ENCODE peak calls at places on chromosomes 7 and 10, in four cellular contexts. One of them, this sample, is unnamed.

GRCh38 chr10:82949816-82950575 is 1075.0 kb downstream of the NRG3 start:
- DNase-seq in heart left ventricle: no peak
- DNase-seq in hepatocyte: no peak
- DNase-seq in tibial artery: no peak
- DNase-seq in this sample: no peak

GRCh38 chr7:23594879-23595604 is 2.1 kb upstream of the CCDC126 start:
- DNase-seq in hepatocyte: no peak
- DNase-seq in tibial artery: no peak
- DNase-seq in heart left ventricle: no peak
- DNase-seq in this sample: peak; percentile 69

GRCh38 chr10:61923210-61924024 is 21.9 kb downstream of the ARID5B start:
- DNase-seq in hepatocyte: no peak
- DNase-seq in tibial artery: no peak
- DNase-seq in heart left ventricle: no peak
- DNase-seq in this sample: no peak

GRCh38 chr7:45108863-45109262 is 2.6 kb downstream of the TBRG4 start:
- DNase-seq in heart left ventricle: no peak
- DNase-seq in hepatocyte: no peak
- DNase-seq in tibial artery: no peak
- DNase-seq in this sample: no peak

GRCh38 chr10:95818663-95819062 is 62.7 kb downstream of the ENTPD1 start:
- DNase-seq in hepatocyte: no peak
- DNase-seq in heart left ventricle: no peak
- DNase-seq in tibial artery: no peak
- DNase-seq in this sample: peak; percentile 37

GRCh38 chr10:484925-485661 is 204.4 kb downstream of the DIP2C start:
- DNase-seq in tibial artery: no peak
- DNase-seq in heart left ventricle: no peak
- DNase-seq in hepatocyte: no peak
- DNase-seq in this sample: peak; percentile 7

GRCh38 chr7:5324961-5325360 is 42.2 kb downstream of the SLC29A4 start:
- DNase-seq in tibial artery: no peak
- DNase-seq in heart left ventricle: no peak
- DNase-seq in hepatocyte: no peak
- DNase-seq in this sample: no peak

GRCh38 chr7:116910367-116910766 is 42.9 kb upstream of the ST7 start:
- DNase-seq in tibial artery: no peak
- DNase-seq in hepatocyte: no peak
- DNase-seq in heart left ventricle: no peak
- DNase-seq in this sample: no peak

GRCh38 chr7:88689821-88690220 is 69.7 kb upstream of the ZNF804B start:
- DNase-seq in tibial artery: no peak
- DNase-seq in hepatocyte: no peak
- DNase-seq in heart left ventricle: no peak
- DNase-seq in this sample: no peak

GRCh38 chr7:121485457-121486243 is 89.5 kb upstream of the FAM3C start:
- DNase-seq in heart left ventricle: no peak
- DNase-seq in tibial artery: no peak
- DNase-seq in hepatocyte: no peak
- DNase-seq in this sample: no peak

GRCh38 chr10:50393784-50394183 is 142.5 kb upstream of the ASAH2 start:
- DNase-seq in hepatocyte: peak; percentile 71
- DNase-seq in tibial artery: no peak
- DNase-seq in heart left ventricle: no peak
- DNase-seq in this sample: peak; percentile 44

GRCh38 chr7:158479021-158479679 is 108.5 kb downstream of the PTPRN2 start:
- DNase-seq in hepatocyte: no peak
- DNase-seq in tibial artery: no peak
- DNase-seq in heart left ventricle: no peak
- DNase-seq in this sample: no peak

GRCh38 chr7:114460021-114460420 is 45.4 kb downstream of the FOXP2 start:
- DNase-seq in tibial artery: no peak
- DNase-seq in heart left ventricle: no peak
- DNase-seq in hepatocyte: no peak
- DNase-seq in this sample: no peak

GRCh38 chr10:68560201-68560915 is at the start of gene TET1:
- DNase-seq in tibial artery: peak; percentile 28
- DNase-seq in heart left ventricle: peak; percentile 30
- DNase-seq in hepatocyte: peak; percentile 75
- DNase-seq in this sample: no peak

GRCh38 chr7:115678049-115678982 is 352.2 kb downstream of the TFEC start:
- DNase-seq in hepatocyte: peak; percentile 30
- DNase-seq in tibial artery: no peak
- DNase-seq in heart left ventricle: no peak
- DNase-seq in this sample: no peak

GRCh38 chr10:48943096-48943495 is 3.5 kb upstream of the LRRC18 start:
- DNase-seq in tibial artery: no peak
- DNase-seq in hepatocyte: no peak
- DNase-seq in heart left ventricle: no peak
- DNase-seq in this sample: no peak

GRCh38 chr7:156470399-156471320 is 169.9 kb upstream of the RNF32 start:
- DNase-seq in heart left ventricle: no peak
- DNase-seq in tibial artery: no peak
- DNase-seq in hepatocyte: no peak
- DNase-seq in this sample: no peak

GRCh38 chr7:45389073-45389872 is 184.9 kb upstream of the ADCY1 start:
- DNase-seq in hepatocyte: no peak
- DNase-seq in tibial artery: no peak
- DNase-seq in heart left ventricle: no peak
- DNase-seq in this sample: no peak

GRCh38 chr7:114414151-114415053 is at the start of gene FOXP2:
- DNase-seq in heart left ventricle: no peak
- DNase-seq in hepatocyte: no peak
- DNase-seq in tibial artery: no peak
- DNase-seq in this sample: no peak

GRCh38 chr10:74056081-74056818 is 58.3 kb downstream of the VCL start:
- DNase-seq in tibial artery: no peak
- DNase-seq in heart left ventricle: no peak
- DNase-seq in hepatocyte: no peak
- DNase-seq in this sample: peak; percentile 77

GRCh38 chr7:47944536-47945260 is 3.6 kb downstream of the PKD1L1 start:
- DNase-seq in tibial artery: no peak
- DNase-seq in hepatocyte: no peak
- DNase-seq in heart left ventricle: no peak
- DNase-seq in this sample: no peak

GRCh38 chr7:99473315-99473596 is 566 bp downstream of the ZNF789 start:
- DNase-seq in heart left ventricle: no peak
- DNase-seq in tibial artery: no peak
- DNase-seq in hepatocyte: peak; percentile 53
- DNase-seq in this sample: peak; percentile 82

GRCh38 chr10:79938728-79939380 is 10.1 kb downstream of the SFTPD start:
- DNase-seq in hepatocyte: no peak
- DNase-seq in heart left ventricle: peak; percentile 54
- DNase-seq in tibial artery: peak; percentile 63
- DNase-seq in this sample: no peak

GRCh38 chr7:134108803-134109202 is 18.3 kb upstream of the LRGUK start:
- DNase-seq in tibial artery: no peak
- DNase-seq in heart left ventricle: no peak
- DNase-seq in hepatocyte: no peak
- DNase-seq in this sample: no peak

GRCh38 chr7:16078076-16078952 is 343.0 kb downstream of the CRPPA start:
- DNase-seq in tibial artery: no peak
- DNase-seq in hepatocyte: peak; percentile 76
- DNase-seq in heart left ventricle: peak; percentile 45
- DNase-seq in this sample: peak; percentile 38

GRCh38 chr7:20217193-20217948 is at the start of gene MACC1:
- DNase-seq in hepatocyte: peak; percentile 86
- DNase-seq in heart left ventricle: peak; percentile 8
- DNase-seq in tibial artery: no peak
- DNase-seq in this sample: peak; percentile 73

GRCh38 chr7:130923930-130924329 is 189.9 kb upstream of the KLF14 start:
- DNase-seq in hepatocyte: no peak
- DNase-seq in heart left ventricle: no peak
- DNase-seq in tibial artery: no peak
- DNase-seq in this sample: no peak

GRCh38 chr7:104160375-104160774 is 47.4 kb downstream of the ORC5 start:
- DNase-seq in hepatocyte: peak; percentile 17
- DNase-seq in tibial artery: no peak
- DNase-seq in heart left ventricle: no peak
- DNase-seq in this sample: no peak

GRCh38 chr10:35331894-35332640 is 4.2 kb upstream of the CCNY start:
- DNase-seq in heart left ventricle: no peak
- DNase-seq in hepatocyte: peak; percentile 72
- DNase-seq in tibial artery: no peak
- DNase-seq in this sample: peak; percentile 80

GRCh38 chr7:133871757-133872156 is 255.4 kb upstream of the LRGUK start:
- DNase-seq in heart left ventricle: no peak
- DNase-seq in tibial artery: no peak
- DNase-seq in hepatocyte: no peak
- DNase-seq in this sample: no peak

GRCh38 chr7:8291742-8292141 is 29.8 kb upstream of the ICA1 start:
- DNase-seq in heart left ventricle: no peak
- DNase-seq in tibial artery: no peak
- DNase-seq in hepatocyte: no peak
- DNase-seq in this sample: no peak

GRCh38 chr7:112646787-112647186 is 143.4 kb downstream of the TMEM168 start:
- DNase-seq in hepatocyte: no peak
- DNase-seq in heart left ventricle: no peak
- DNase-seq in tibial artery: no peak
- DNase-seq in this sample: no peak

GRCh38 chr7:142776206-142776844 is 5.6 kb downstream of the PRSS2 start:
- DNase-seq in heart left ventricle: no peak
- DNase-seq in hepatocyte: no peak
- DNase-seq in tibial artery: no peak
- DNase-seq in this sample: no peak

GRCh38 chr7:82404094-82404493 is 39.5 kb downstream of the CACNA2D1 start:
- DNase-seq in tibial artery: no peak
- DNase-seq in heart left ventricle: no peak
- DNase-seq in hepatocyte: no peak
- DNase-seq in this sample: no peak

GRCh38 chr7:82406937-82407336 is 36.6 kb downstream of the CACNA2D1 start:
- DNase-seq in hepatocyte: no peak
- DNase-seq in heart left ventricle: no peak
- DNase-seq in tibial artery: no peak
- DNase-seq in this sample: no peak

GRCh38 chr7:82405291-82405690 is 38.3 kb downstream of the CACNA2D1 start:
- DNase-seq in hepatocyte: no peak
- DNase-seq in tibial artery: no peak
- DNase-seq in heart left ventricle: no peak
- DNase-seq in this sample: no peak

GRCh38 chr7:82410461-82410860 is 33.1 kb downstream of the CACNA2D1 start:
- DNase-seq in heart left ventricle: peak; percentile 69
- DNase-seq in tibial artery: no peak
- DNase-seq in hepatocyte: no peak
- DNase-seq in this sample: no peak

DNA sequence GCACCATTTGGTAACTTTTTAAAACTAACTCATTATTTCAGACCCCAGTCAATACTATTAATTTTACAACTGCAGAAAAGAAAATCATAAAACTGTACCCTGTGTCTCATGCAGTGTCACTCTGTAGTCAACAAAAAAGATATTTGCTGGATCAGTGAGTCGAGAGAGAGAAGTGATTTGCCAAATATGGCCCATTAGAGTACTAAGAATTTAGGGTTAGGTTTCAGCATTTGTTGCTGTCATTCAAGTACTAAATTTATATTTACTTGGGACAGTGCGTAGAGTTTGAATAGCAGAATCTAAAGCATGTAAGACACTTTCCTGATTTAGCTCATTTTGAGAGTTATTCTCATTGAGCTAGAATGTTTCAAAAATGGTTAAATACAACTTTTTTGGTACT is 38.9 kb downstream of the CACNA2D1 start:
- DNase-seq in tibial artery: no peak
- DNase-seq in heart left ventricle: no peak
- DNase-seq in hepatocyte: no peak
- DNase-seq in this sample: no peak
- H3K27ac ChIP-seq in tibial artery: no peak overlapping the region
- H3K27ac ChIP-seq in heart left ventricle: peak overlapping the region; percentile 1
- H3K27ac ChIP-seq in hepatocyte: no peak overlapping the region
- H3K27ac ChIP-seq in this sample: no peak overlapping the region

DNA sequence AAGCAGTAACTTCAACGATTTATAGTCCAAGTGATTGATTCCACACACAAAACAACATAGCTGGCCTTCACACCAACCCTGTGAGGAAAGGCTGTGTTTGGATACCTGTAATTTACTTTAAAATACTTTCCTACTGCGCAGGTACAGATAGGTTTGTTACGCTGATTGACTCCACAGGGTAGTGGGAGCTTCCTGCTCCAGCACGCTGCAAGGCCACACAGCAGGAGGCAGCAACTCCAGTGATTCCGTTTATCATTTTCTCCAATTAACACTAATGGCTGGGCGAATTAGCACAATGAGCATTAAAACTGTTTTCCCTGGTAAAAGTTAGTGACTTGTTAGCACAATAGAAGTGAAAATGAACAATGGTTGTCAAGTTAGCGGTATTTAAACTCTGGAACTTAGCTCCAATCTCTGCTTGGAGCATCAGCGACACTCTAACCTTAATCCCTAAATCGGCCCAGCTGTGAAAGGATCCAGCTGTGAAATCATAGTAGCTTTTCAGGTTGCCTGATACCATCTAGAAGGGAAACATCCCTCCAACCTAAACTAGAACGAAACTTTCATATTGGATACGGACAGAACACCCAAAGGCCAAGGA is 945 bp downstream of the DCLRE1C start:
- DNase-seq in tibial artery: no peak
- DNase-seq in heart left ventricle: no peak
- DNase-seq in hepatocyte: peak; percentile 20
- DNase-seq in this sample: no peak
- TF ChIP-seq CTCF in tibial artery: no peak
- TF ChIP-seq CTCF in heart left ventricle: no peak
- TF ChIP-seq CTCF in hepatocyte: no peak
- TF ChIP-seq CTCF in this sample: no peak

GRCh38 chr7:2814682-2815522 is 29.2 kb downstream of the GNA12 start:
- DNase-seq in heart left ventricle: no peak
- DNase-seq in hepatocyte: peak; percentile 42
- DNase-seq in tibial artery: no peak
- DNase-seq in this sample: no peak
- H3K27ac ChIP-seq in heart left ventricle: peak overlapping the region; percentile 77
- H3K27ac ChIP-seq in hepatocyte: peak overlapping the region; percentile 21
- H3K27ac ChIP-seq in tibial artery: no peak overlapping the region
- H3K27ac ChIP-seq in this sample: peak overlapping the region; percentile 18

GRCh38 chr10:43790147-43790546 is 141.5 kb upstream of the ZNF32 start:
- DNase-seq in heart left ventricle: no peak
- DNase-seq in hepatocyte: no peak
- DNase-seq in tibial artery: no peak
- DNase-seq in this sample: no peak

GRCh38 chr10:43782814-43783213 is 134.1 kb upstream of the ZNF32 start:
- DNase-seq in tibial artery: no peak
- DNase-seq in heart left ventricle: no peak
- DNase-seq in hepatocyte: no peak
- DNase-seq in this sample: no peak

GRCh38 chr10:43781480-43782361 is 133.0 kb upstream of the ZNF32 start:
- DNase-seq in tibial artery: no peak
- DNase-seq in heart left ventricle: no peak
- DNase-seq in hepatocyte: peak; percentile 21
- DNase-seq in this sample: no peak

DNA sequence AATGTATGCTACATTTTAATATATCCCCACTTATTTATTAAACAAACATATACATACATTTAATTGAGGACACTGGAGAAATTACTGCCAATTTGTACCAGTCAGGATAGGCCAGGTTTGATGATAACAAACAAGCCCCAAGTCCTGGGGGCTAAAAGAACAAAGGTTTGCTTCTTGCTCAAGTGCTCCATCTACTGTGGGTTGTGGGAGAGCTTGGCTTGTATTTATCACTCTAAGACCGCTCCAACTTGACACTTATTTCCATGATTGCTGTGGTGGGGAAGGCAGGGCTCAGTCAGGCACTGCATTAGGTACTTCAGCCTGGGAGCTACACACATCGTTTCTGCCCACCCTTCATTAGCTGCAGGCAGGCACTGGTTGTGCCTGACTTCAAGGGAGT is 136.6 kb upstream of the ZNF32 start:
- DNase-seq in hepatocyte: no peak
- DNase-seq in tibial artery: no peak
- DNase-seq in heart left ventricle: no peak
- DNase-seq in this sample: no peak
- TF ChIP-seq CTCF in hepatocyte: peak; percentile 20
- TF ChIP-seq CTCF in tibial artery: no peak
- TF ChIP-seq CTCF in heart left ventricle: no peak
- TF ChIP-seq CTCF in this sample: no peak